ENCODE peak calls at places on chromosomes 4 and X, in eight cellular contexts. W is OCI-LY7, T is tibial artery, U is tibial nerve, A is cardiac muscle cell, P is right atrium auricular region, B is left ventricle myocardium inferior, C is astrocyte of the spinal cord. H is an unnamed sample.

GRCh38 chr4:23324291-23324690 is 565.6 kb downstream of the PPARGC1A start:
- DNase-seq in B (no peak), A (no peak), C (peak; percentile 56), W (no peak), P (no peak), T (no peak), U (no peak), H (no peak)

GRCh38 chr4:141356936-141357335 is 136.2 kb downstream of the ZNF330 start:
- DNase-seq in P (no peak), C (no peak), B (no peak), W (no peak), T (no peak), A (no peak), U (no peak), H (no peak)

GRCh38 chr4:178553201-178553600 is 1111.0 kb upstream of the AGA start:
- DNase-seq in P (no peak), T (no peak), C (no peak), A (no peak), W (no peak), B (no peak), U (no peak), H (no peak)

GRCh38 chr4:107888237-107888636 is 43.1 kb upstream of the CYP2U1 start:
- DNase-seq in U (no peak), C (no peak), W (peak; percentile 42), A (no peak), P (no peak), T (no peak), B (no peak), H (no peak)

GRCh38 chrX:48520976-48521352 is 644 bp upstream of the EBP start:
- DNase-seq in A (no peak), W (peak; percentile 19), C (no peak), T (no peak), B (no peak), U (no peak), P (no peak), H (no peak)

GRCh38 chr4:33722800-33723511 is 2521.4 kb downstream of the ARAP2 start:
- DNase-seq in A (no peak), W (no peak), U (no peak), B (no peak), P (no peak), C (no peak), T (no peak), H (no peak)

GRCh38 chr4:68021185-68021584 is 57.9 kb upstream of the TMPRSS11A start:
- DNase-seq in T (no peak), W (no peak), U (no peak), B (no peak), A (no peak), C (peak; percentile 40), P (no peak), H (no peak)

GRCh38 chr4:98851806-98852205 is 77.1 kb downstream of the EIF4E start:
- DNase-seq in P (no peak), B (no peak), C (peak; percentile 20), U (no peak), T (no peak), A (no peak), W (no peak), H (no peak)

GRCh38 chr4:100581337-100581736 is 63.5 kb upstream of the EMCN start:
- DNase-seq in B (no peak), W (no peak), A (no peak), C (no peak), P (no peak), U (no peak), T (no peak), H (no peak)

GRCh38 chrX:17563515-17563914 is 173.8 kb upstream of the SCML1 start:
- DNase-seq in T (no peak), W (no peak), U (no peak), P (no peak), A (no peak), B (no peak), C (peak; percentile 29), H (no peak)

GRCh38 chr4:8050555-8051206 is 107.9 kb downstream of the ABLIM2 start:
- DNase-seq in B (peak; percentile 86), U (peak; percentile 63), C (peak; percentile 45), W (no peak), A (peak; percentile 88), T (peak; percentile 83), P (peak; percentile 71), H (peak; percentile 85)

GRCh38 chr4:16377887-16378286 is 151.6 kb upstream of the TAPT1 start:
- DNase-seq in C (no peak), W (no peak), T (no peak), P (no peak), A (no peak), U (no peak), B (no peak), H (no peak)

GRCh38 chr4:159191989-159192388 is 89.1 kb downstream of the RAPGEF2 start:
- DNase-seq in U (no peak), T (no peak), P (no peak), A (peak; percentile 38), W (peak; percentile 25), C (peak; percentile 70), B (no peak), H (no peak)

GRCh38 chr4:81405900-81406401 is 65.8 kb downstream of the RASGEF1B start:
- DNase-seq in C (peak; percentile 80), T (no peak), A (peak; percentile 86), W (peak; percentile 85), U (peak; percentile 60), P (no peak), B (no peak), H (no peak)

GRCh38 chrX:86914569-86914968 is 603.0 kb upstream of the KLHL4 start:
- DNase-seq in T (no peak), A (no peak), B (no peak), U (no peak), P (no peak), W (no peak), C (no peak), H (no peak)

GRCh38 chr4:184988611-184989010 is 29.7 kb upstream of the HELT start:
- DNase-seq in B (no peak), P (no peak), U (no peak), C (no peak), W (no peak), T (no peak), A (no peak), H (no peak)

GRCh38 chr4:174349156-174349555 is 65.4 kb downstream of the CEP44 start:
- DNase-seq in T (no peak), W (no peak), B (no peak), A (no peak), U (no peak), P (no peak), C (no peak), H (no peak)

GRCh38 chr4:113445286-113445685 is 316.3 kb downstream of the CAMK2D start:
- DNase-seq in A (no peak), W (no peak), T (peak; percentile 86), P (peak; percentile 80), C (peak; percentile 88), U (peak; percentile 72), B (peak; percentile 38), H (peak; percentile 71)

GRCh38 chr4:172881645-172882044 is 287.0 kb upstream of the GALNT7 start:
- DNase-seq in W (no peak), A (no peak), B (no peak), U (no peak), T (no peak), P (no peak), C (no peak), H (no peak)

GRCh38 chrX:27740933-27741332 is 66.9 kb upstream of the MAGEB10 start:
- DNase-seq in C (no peak), A (no peak), T (no peak), U (no peak), B (no peak), P (no peak), W (no peak), H (no peak)

GRCh38 chr4:5019274-5019673 is at the start of gene CYTL1:
- DNase-seq in C (no peak), W (no peak), T (no peak), U (no peak), B (no peak), P (peak; percentile 50), A (peak; percentile 12), H (no peak)

GRCh38 chr4:5020341-5020740 is 1.1 kb upstream of the CYTL1 start:
- DNase-seq in B (no peak), T (no peak), U (no peak), A (no peak), P (peak; percentile 36), W (no peak), C (no peak), H (no peak)

GRCh38 chr4:5018603-5019002 is 655 bp downstream of the CYTL1 start:
- DNase-seq in W (no peak), C (no peak), T (no peak), U (no peak), P (peak; percentile 48), B (no peak), A (no peak), H (no peak)

GRCh38 chr4:5018096-5018495 is 1.2 kb downstream of the CYTL1 start:
- DNase-seq in C (peak; percentile 22), U (no peak), A (no peak), W (no peak), T (no peak), B (no peak), P (no peak), H (no peak)

GRCh38 chr4:5019796-5020195 is 538 bp upstream of the CYTL1 start:
- DNase-seq in B (no peak), C (no peak), U (no peak), A (no peak), P (peak; percentile 53), W (no peak), T (no peak), H (no peak)
- H3K4me3 ChIP-seq in B (no peak overlapping the region), C (no peak overlapping the region), U (no peak overlapping the region), A (no peak overlapping the region), P (no peak overlapping the region), W (no peak overlapping the region), T (peak overlapping the region; percentile 42), H (no peak overlapping the region)

GRCh38 chr4:153258750-153259149 is 54.5 kb downstream of the TRIM2 start:
- DNase-seq in B (no peak), U (no peak), T (no peak), P (no peak), C (no peak), W (no peak), A (no peak), H (no peak)
- H3K4me3 ChIP-seq in B (no peak overlapping the region), U (no peak overlapping the region), T (no peak overlapping the region), P (no peak overlapping the region), C (no peak overlapping the region), W (no peak overlapping the region), A (no peak overlapping the region), H (no peak overlapping the region)

GRCh38 chrX:96861228-96861627 is 22.5 kb upstream of the RPA4 start:
- DNase-seq in T (no peak), A (no peak), P (no peak), C (no peak), W (peak; percentile 7), U (no peak), B (no peak), H (no peak)
- H3K4me3 ChIP-seq in T (no peak overlapping the region), A (no peak overlapping the region), P (no peak overlapping the region), C (no peak overlapping the region), W (no peak overlapping the region), U (no peak overlapping the region), B (no peak overlapping the region), H (no peak overlapping the region)

DNA sequence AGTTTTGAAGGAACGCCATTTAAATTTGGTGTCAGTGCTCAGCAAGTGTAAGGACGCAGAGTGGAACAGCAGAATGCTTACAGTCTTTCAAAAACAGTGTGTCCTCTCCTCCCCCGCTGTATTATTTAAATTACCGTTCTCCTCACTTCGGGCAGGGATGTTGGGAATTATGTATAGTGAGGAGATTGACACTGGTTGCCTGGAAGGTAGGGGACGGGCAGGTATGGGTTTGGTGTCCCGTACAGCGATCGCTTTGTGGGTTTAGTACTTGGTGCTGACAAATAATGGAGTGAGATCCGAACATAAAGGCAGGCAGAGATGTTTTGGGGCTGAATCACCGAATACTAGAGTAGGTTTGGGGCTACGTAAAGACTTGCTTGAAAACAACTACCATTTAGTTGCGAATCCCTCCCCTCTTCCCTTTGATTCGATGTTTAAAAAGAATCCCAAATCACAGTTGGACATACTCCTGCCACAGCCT is 2.1 kb upstream of the NKX3-2 start:
- DNase-seq in U (no peak), B (no peak), T (no peak), P (no peak), W (no peak), A (no peak), C (no peak), H (no peak)
- H3K4me3 ChIP-seq in U (no peak overlapping the region), B (no peak overlapping the region), T (no peak overlapping the region), P (no peak overlapping the region), W (peak overlapping the region; percentile 68), A (no peak overlapping the region), C (no peak overlapping the region), H (no peak overlapping the region)

H was measured in heart left ventricle.